ENCODE peak calls at places on chromosomes 13 and 19, in eight cellular contexts. D is thyroid gland, X is adrenal gland, G is lower leg skin, T is Peyer's patch, E is IMR-90, J is heart left ventricle, Y is sigmoid colon. Z is an unnamed sample.

GRCh38 chr19:13091400-13092161 is 11.1 kb downstream of the LYL1 start:
- DNase-seq in E (peak), X (no peak), D (no peak), J (peak), T (no peak), G (no peak), Y (peak), Z (peak)

GRCh38 chr13:52459668-52460067 is 4.4 kb downstream of the CKAP2 start:
- DNase-seq in Y (no peak), E (peak), G (no peak), T (no peak), D (no peak), X (no peak), J (no peak), Z (no peak)

GRCh38 chr19:44694184-44694579 is 4.8 kb upstream of the CEACAM16 start:
- DNase-seq in G (no peak), D (no peak), E (no peak), T (no peak), J (no peak), Y (no peak), X (no peak), Z (no peak)

GRCh38 chr19:10587022-10587838 is at the start of gene AP1M2:
- DNase-seq in X (no peak), J (no peak), T (no peak), G (no peak), E (no peak), D (peak), Y (no peak), Z (no peak)

GRCh38 chr19:43618921-43619261 is 538 bp downstream of the ZNF428 start:
- DNase-seq in Y (no peak), D (no peak), J (no peak), G (no peak), T (peak), X (peak), E (peak), Z (no peak)

GRCh38 chr19:13052447-13053232 is 50.0 kb downstream of the LYL1 start:
- DNase-seq in J (no peak), Y (no peak), E (no peak), X (no peak), D (no peak), T (no peak), G (no peak), Z (no peak)

GRCh38 chr13:100297413-100297812 is 208.5 kb downstream of the PCCA start:
- DNase-seq in X (no peak), E (no peak), G (no peak), J (no peak), Y (no peak), D (no peak), T (no peak), Z (no peak)

GRCh38 chr19:18397242-18398202 is at the start of gene LRRC25:
- DNase-seq in J (peak), X (no peak), E (no peak), Y (peak), T (peak), D (no peak), G (no peak), Z (peak)

GRCh38 chr13:111281751-111282311 is 38.6 kb upstream of the TEX29 start:
- DNase-seq in D (no peak), Y (no peak), X (peak), J (no peak), T (no peak), E (peak), G (no peak), Z (no peak)

GRCh38 chr13:113653264-113654174 is 4.5 kb downstream of the ATP4B start:
- DNase-seq in Y (peak), J (peak), D (no peak), X (no peak), T (no peak), E (no peak), G (no peak), Z (no peak)

GRCh38 chr13:41681587-41681986 is 224.2 kb downstream of the RGCC start:
- DNase-seq in J (no peak), X (no peak), Y (no peak), E (no peak), D (no peak), T (no peak), G (no peak), Z (no peak)

GRCh38 chr13:79709526-79709925 is 228.6 kb downstream of the NDFIP2 start:
- DNase-seq in Y (no peak), X (no peak), J (no peak), E (peak), D (no peak), G (no peak), T (no peak), Z (no peak)

GRCh38 chr19:15297416-15298224 is 34.7 kb downstream of the BRD4 start:
- DNase-seq in G (no peak), X (no peak), T (no peak), J (no peak), D (no peak), Y (no peak), E (peak), Z (no peak)

GRCh38 chr19:11088508-11089253 is 582 bp upstream of the LDLR start:
- DNase-seq in X (no peak), J (no peak), Y (peak), G (peak), E (no peak), D (peak), T (no peak), Z (no peak)

GRCh38 chr19:6803036-6803404 is 30.5 kb downstream of the VAV1 start:
- DNase-seq in G (no peak), X (no peak), T (peak), J (no peak), D (no peak), Y (no peak), E (no peak), Z (no peak)

GRCh38 chr13:113785051-113786010 is 26.3 kb downstream of the TMEM255B start:
- DNase-seq in E (peak), J (no peak), D (no peak), X (no peak), G (no peak), Y (no peak), T (no peak), Z (no peak)

GRCh38 chr13:29566206-29566605 is 29.3 kb downstream of the SLC7A1 start:
- DNase-seq in E (no peak), T (no peak), D (no peak), G (no peak), X (peak), J (no peak), Y (no peak), Z (no peak)

GRCh38 chr13:47480121-47480520 is 521.0 kb downstream of the SUCLA2 start:
- DNase-seq in Y (no peak), X (no peak), E (peak), G (no peak), D (no peak), J (no peak), T (no peak), Z (no peak)

GRCh38 chr19:980133-980998 is 3.8 kb upstream of the WDR18 start:
- DNase-seq in Y (no peak), D (no peak), G (no peak), J (no peak), X (no peak), E (no peak), T (no peak), Z (no peak)

GRCh38 chr19:41927810-41928192 is 448 bp downstream of the ERFL start:
- DNase-seq in G (no peak), E (no peak), Y (no peak), D (no peak), X (no peak), J (no peak), T (peak), Z (no peak)

GRCh38 chr19:42422576-42423461 is 4.4 kb downstream of the LIPE start:
- DNase-seq in X (no peak), Y (peak), T (peak), J (peak), D (no peak), G (no peak), E (no peak), Z (no peak)

GRCh38 chr19:1445185-1445931 is 4.6 kb upstream of the APC2 start:
- DNase-seq in G (no peak), X (peak), T (peak), D (peak), E (peak), Y (no peak), J (peak), Z (peak)

GRCh38 chr19:4326837-4327251 is 11.8 kb downstream of the STAP2 start:
- DNase-seq in X (no peak), T (no peak), Y (no peak), D (no peak), E (no peak), J (no peak), G (no peak), Z (no peak)

GRCh38 chr13:65868106-65868505 is 1362.0 kb downstream of the PCDH9 start:
- DNase-seq in E (no peak), Y (no peak), J (no peak), G (no peak), D (no peak), T (no peak), X (no peak), Z (no peak)

GRCh38 chr13:21747456-21747855 is 76.6 kb downstream of the FGF9 start:
- DNase-seq in E (no peak), X (no peak), Y (no peak), D (no peak), G (no peak), J (no peak), T (no peak), Z (no peak)

GRCh38 chr13:97403893-97404683 is 29.9 kb upstream of the RAP2A start:
- DNase-seq in E (peak), G (no peak), X (no peak), D (no peak), T (no peak), Y (no peak), J (no peak), Z (no peak)

GRCh38 chr13:26784704-26785639 is 24.4 kb upstream of the GPR12 start:
- DNase-seq in G (peak), D (no peak), T (peak), J (peak), E (no peak), X (no peak), Y (no peak), Z (no peak)

GRCh38 chr19:29687244-29687896 is 22.1 kb downstream of the PLEKHF1 start:
- DNase-seq in E (peak), G (peak), J (no peak), T (no peak), X (no peak), Y (peak), D (no peak), Z (peak)

GRCh38 chr13:94660695-94661324 is 51.5 kb downstream of the SOX21 start:
- DNase-seq in D (no peak), E (peak), G (no peak), J (no peak), Y (no peak), T (no peak), X (no peak), Z (no peak)

GRCh38 chr19:46904114-46905060 is 43.6 kb downstream of the ARHGAP35 start:
- DNase-seq in Y (peak), J (peak), E (peak), T (no peak), D (no peak), X (peak), G (no peak), Z (no peak)

GRCh38 chr13:110499621-110500281 is 61.8 kb downstream of the RAB20 start:
- DNase-seq in X (no peak), Y (no peak), D (no peak), E (peak), T (no peak), J (no peak), G (no peak), Z (no peak)

GRCh38 chr19:49489601-49490167 is 2.3 kb downstream of the RPL13A start:
- DNase-seq in Y (no peak), E (no peak), D (no peak), X (no peak), G (no peak), T (peak), J (no peak), Z (no peak)
- TF ChIP-seq POLR2A in Y (no peak), E (no peak), D (no peak), X (no peak), G (no peak), T (no peak), J (no peak), Z (no peak)

DNA sequence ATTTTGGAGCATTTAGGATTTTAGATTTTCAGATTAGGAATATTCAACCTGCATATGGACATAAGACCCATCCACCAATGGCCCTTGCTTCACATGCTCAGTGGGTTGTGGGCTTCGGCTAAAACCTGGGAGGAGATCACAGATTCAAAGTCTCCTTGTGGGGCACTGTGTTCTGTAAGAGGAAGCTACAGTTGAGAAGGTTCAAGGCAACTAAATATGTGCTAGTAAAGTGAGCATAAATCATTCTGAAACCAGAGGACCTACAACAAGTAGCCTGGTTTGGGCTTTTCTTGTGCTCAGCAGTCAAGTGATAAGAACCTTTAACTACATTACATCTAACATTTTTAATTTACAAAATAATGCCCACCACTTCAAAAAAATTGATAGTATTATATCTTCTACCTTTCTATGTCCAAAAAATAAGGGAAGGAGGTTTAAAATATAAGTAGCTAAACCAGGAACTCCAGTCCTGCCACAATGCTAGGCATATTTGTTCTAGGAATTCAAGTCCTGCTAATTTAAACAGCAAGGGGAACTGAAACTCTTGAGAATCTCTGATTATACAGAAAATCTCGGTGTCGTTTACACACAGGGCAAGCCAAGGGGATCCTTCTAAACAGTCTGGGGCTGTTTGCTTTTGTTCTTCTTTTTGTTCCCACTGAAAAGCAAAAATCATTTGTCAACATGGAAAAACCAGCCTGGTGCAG is 36.6 kb downstream of the FOXO1 start:
- DNase-seq in E (no peak), Y (no peak), T (no peak), D (no peak), G (no peak), X (no peak), J (no peak), Z (no peak)
- TF ChIP-seq CTCF in E (no peak), Y (no peak), T (no peak), D (no peak), G (no peak), X (no peak), J (no peak), Z (no peak)

GRCh38 chr19:48332351-48332661 is 7.0 kb downstream of the EMP3 start:
- DNase-seq in X (no peak), G (no peak), T (no peak), D (no peak), J (no peak), E (no peak), Y (no peak), Z (no peak)

GRCh38 chr19:48333467-48334384 is 8.4 kb downstream of the EMP3 start:
- DNase-seq in E (peak), T (peak), G (peak), Y (peak), D (peak), X (peak), J (peak), Z (peak)

GRCh38 chr19:48332662-48333466 is 7.5 kb downstream of the EMP3 start:
- DNase-seq in J (peak), E (peak), X (peak), Y (peak), D (peak), T (peak), G (peak), Z (peak)

GRCh38 chr19:48329167-48329891 is 4.0 kb downstream of the EMP3 start:
- DNase-seq in T (peak), E (peak), Y (no peak), G (peak), J (no peak), X (peak), D (no peak), Z (no peak)

DNA sequence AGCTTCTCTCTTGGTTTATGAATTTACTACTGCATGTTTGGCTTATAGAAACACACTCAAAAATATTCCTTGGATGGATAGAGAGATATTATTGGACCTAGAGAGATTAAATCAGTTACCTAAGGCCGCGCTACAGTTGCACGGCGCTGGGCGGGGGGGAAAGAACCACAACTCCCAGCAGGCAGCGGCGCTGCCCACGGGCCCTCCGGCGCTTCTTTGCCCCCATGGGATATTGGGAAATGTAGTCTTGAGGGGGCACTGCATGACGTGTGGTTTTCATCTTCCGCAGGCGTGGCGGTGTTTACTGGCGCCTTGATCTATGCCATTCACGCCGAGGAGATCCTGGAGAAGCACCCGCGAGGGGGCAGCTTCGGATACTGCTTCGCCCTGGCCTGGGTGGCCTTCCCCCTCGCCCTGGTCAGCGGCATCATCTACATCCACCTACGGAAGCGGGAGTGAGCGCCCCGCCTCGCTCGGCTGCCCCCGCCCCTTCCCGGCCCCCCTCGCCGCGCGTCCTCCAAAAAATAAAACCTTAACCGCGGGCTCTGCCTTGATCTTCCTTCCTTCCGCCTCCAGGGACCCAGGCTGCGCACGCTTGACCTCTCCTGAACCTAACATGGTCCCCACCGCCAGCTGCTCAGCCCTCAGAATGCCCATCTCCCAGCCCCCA is 4.8 kb downstream of the EMP3 start:
- DNase-seq in G (peak), T (peak), Y (peak), J (peak), D (peak), E (no peak), X (peak), Z (peak)
- TF ChIP-seq POLR2A in G (no peak), T (peak), Y (no peak), J (peak), D (peak), E (no peak), X (no peak), Z (peak)

GRCh38 chr19:38359242-38360021 is 14.9 kb upstream of the PSMD8 start:
- DNase-seq in D (no peak), G (no peak), T (no peak), X (no peak), E (no peak), Y (no peak), J (no peak), Z (no peak)
- TF ChIP-seq CTCF in D (no peak), G (no peak), T (no peak), X (no peak), E (no peak), Y (no peak), J (no peak), Z (no peak)

DNA sequence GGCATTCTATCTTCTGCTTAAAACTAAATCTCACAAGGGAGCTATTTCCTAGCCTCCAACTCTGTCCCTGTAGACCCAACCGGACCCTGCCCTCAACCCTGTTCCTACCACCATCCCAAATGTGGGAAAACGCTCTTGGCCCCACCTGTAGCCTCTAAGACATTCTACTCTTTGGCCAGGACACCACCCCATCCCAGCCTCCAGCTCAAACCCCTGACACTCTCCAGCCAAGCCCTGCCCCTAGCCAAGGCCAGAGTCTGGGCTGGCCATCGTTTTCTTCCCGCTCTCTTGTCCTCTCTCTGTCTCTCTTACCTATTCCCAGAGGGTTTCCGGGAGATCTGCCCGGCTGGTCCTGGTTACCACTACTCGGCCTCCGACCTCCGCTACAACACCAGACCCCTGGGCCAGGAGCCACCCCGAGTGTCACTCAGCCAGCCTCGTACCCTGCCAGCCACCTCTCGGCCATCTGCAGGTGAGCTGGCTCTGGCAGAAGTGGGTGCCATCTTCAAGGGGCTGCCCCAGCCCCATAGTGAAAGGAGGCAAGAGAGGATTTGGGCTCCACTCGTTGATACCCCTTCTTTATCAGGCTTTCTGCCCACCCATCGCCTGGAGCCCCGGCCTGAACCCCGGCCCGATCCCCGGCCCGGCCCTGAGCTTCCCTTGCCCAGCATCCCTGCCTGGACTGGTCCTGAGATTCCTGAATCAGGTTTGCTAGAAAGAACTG is 6.9 kb downstream of the LTBP4 start:
- DNase-seq in J (peak), T (no peak), Y (peak), E (no peak), G (no peak), D (no peak), X (no peak), Z (no peak)
- TF ChIP-seq POLR2A in J (no peak), T (no peak), Y (no peak), E (no peak), G (no peak), D (no peak), X (no peak), Z (no peak)

GRCh38 chr19:55058781-55059610 is 4.0 kb downstream of the RDH13 start:
- DNase-seq in Y (no peak), G (no peak), D (no peak), E (no peak), T (no peak), J (no peak), X (no peak), Z (no peak)
- TF ChIP-seq CTCF in Y (no peak), G (no peak), D (no peak), E (no peak), T (no peak), J (no peak), X (no peak), Z (no peak)

GRCh38 chr13:44292545-44292944 is 81.1 kb upstream of the SERP2 start:
- DNase-seq in Y (no peak), G (no peak), E (no peak), D (no peak), X (no peak), J (no peak), T (no peak), Z (no peak)
- TF ChIP-seq POLR2A in Y (no peak), G (no peak), E (no peak), D (no peak), X (no peak), J (no peak), T (no peak), Z (no peak)